ENCODE peak calls at places on chromosomes 1 and 21, in seven cellular contexts. F, T, E, V, P, C and Q are unnamed samples.

GRCh38 chr1:72186733-72187307 is 95.5 kb downstream of the NEGR1 start:
- DNase-seq in F (peak; percentile 60), E (no peak), P (no peak), V (no peak), T (no peak), C (no peak), Q (no peak)

GRCh38 chr1:184524248-184524647 is 137.4 kb downstream of the C1orf21 start:
- DNase-seq in T (no peak), V (no peak), F (no peak), P (no peak), C (no peak), E (no peak), Q (no peak)

GRCh38 chr1:5747428-5748285 is 244.6 kb downstream of the NPHP4 start:
- DNase-seq in T (no peak), V (no peak), E (no peak), C (no peak), F (peak; percentile 53), P (no peak), Q (no peak)

GRCh38 chr21:39350094-39351006 is 1.5 kb upstream of the HMGN1 start:
- DNase-seq in T (no peak), P (no peak), E (no peak), C (no peak), V (no peak), F (no peak), Q (no peak)

GRCh38 chr1:18144921-18145699 is 37.5 kb downstream of the IGSF21 start:
- DNase-seq in E (no peak), F (no peak), T (no peak), P (no peak), V (no peak), C (no peak), Q (no peak)

GRCh38 chr1:183180634-183181056 is 5.4 kb upstream of the LAMC2 start:
- DNase-seq in T (no peak), P (peak; percentile 54), V (peak; percentile 13), E (no peak), C (no peak), F (peak; percentile 45), Q (no peak)

GRCh38 chr1:40039245-40039756 is 1.2 kb upstream of the CAP1 start:
- DNase-seq in V (no peak), F (peak; percentile 75), T (no peak), C (no peak), P (peak; percentile 24), E (no peak), Q (no peak)

GRCh38 chr21:14926186-14926585 is 138.6 kb downstream of the NRIP1 start:
- DNase-seq in F (no peak), C (no peak), V (no peak), P (no peak), E (no peak), T (no peak), Q (no peak)

GRCh38 chr1:59979551-59980070 is 53.0 kb upstream of the CYP2J2 start:
- DNase-seq in C (no peak), P (no peak), F (no peak), V (no peak), E (no peak), T (no peak), Q (no peak)

GRCh38 chr1:156019946-156020292 is 832 bp downstream of the SSR2 start:
- DNase-seq in E (no peak), F (no peak), C (no peak), T (no peak), P (no peak), V (no peak), Q (no peak)

GRCh38 chr1:89900791-89901708 is 80.2 kb downstream of the LRRC8D start:
- DNase-seq in T (no peak), F (no peak), V (no peak), E (no peak), C (no peak), P (no peak), Q (no peak)

GRCh38 chr1:246565751-246566127 is 322 bp downstream of the TFB2M start:
- DNase-seq in V (no peak), F (no peak), E (peak; percentile 85), P (no peak), C (no peak), T (no peak), Q (no peak)

GRCh38 chr1:8727809-8728213 is 89.6 kb downstream of the RERE start:
- DNase-seq in T (no peak), P (no peak), E (peak; percentile 38), V (no peak), C (no peak), F (peak; percentile 27), Q (no peak)

GRCh38 chr1:200866521-200866920 is 6.3 kb upstream of the GPR25 start:
- DNase-seq in C (no peak), E (no peak), F (no peak), P (peak; percentile 80), V (peak; percentile 92), T (no peak), Q (peak; percentile 66)

GRCh38 chr21:35512321-35512720 is 463.2 kb upstream of the RUNX1 start:
- DNase-seq in V (no peak), T (no peak), C (no peak), F (no peak), P (no peak), E (no peak), Q (no peak)

GRCh38 chr1:62437273-62437945 is 560 bp downstream of the USP1 start:
- DNase-seq in V (peak; percentile 45), P (peak; percentile 34), C (peak; percentile 34), E (peak; percentile 61), F (peak; percentile 24), T (no peak), Q (peak; percentile 40)

GRCh38 chr1:192477630-192478029 is 97.9 kb upstream of the RGS1 start:
- DNase-seq in E (no peak), C (no peak), V (no peak), T (no peak), P (peak; percentile 36), F (peak; percentile 81), Q (no peak)

GRCh38 chr1:15760520-15761211 is 2.1 kb downstream of the FBLIM1 start:
- DNase-seq in C (no peak), V (no peak), T (no peak), P (peak; percentile 36), F (peak; percentile 81), E (peak; percentile 43), Q (no peak)

GRCh38 chr1:69737527-69738176 is 169.9 kb downstream of the LRRC7 start:
- DNase-seq in V (peak; percentile 5), E (peak; percentile 81), P (peak; percentile 12), T (no peak), F (peak; percentile 84), C (no peak), Q (peak; percentile 6)

GRCh38 chr1:145692785-145693443 is 14.3 kb downstream of the PDZK1 start:
- DNase-seq in P (no peak), E (no peak), T (no peak), C (no peak), V (no peak), F (no peak), Q (no peak)

GRCh38 chr1:201016211-201016651 is 7.3 kb downstream of the KIF21B start:
- DNase-seq in V (no peak), F (peak; percentile 87), T (peak; percentile 82), C (no peak), P (no peak), E (no peak), Q (no peak)

GRCh38 chr1:183097438-183098051 is 74.3 kb downstream of the LAMC1 start:
- DNase-seq in T (no peak), F (peak; percentile 44), E (peak; percentile 26), P (no peak), C (no peak), V (no peak), Q (no peak)

GRCh38 chr1:89616844-89617627 is 15.9 kb upstream of the LRRC8C start:
- DNase-seq in V (no peak), P (no peak), E (no peak), T (no peak), C (no peak), F (no peak), Q (no peak)

GRCh38 chr1:72284084-72284397 is 1.7 kb upstream of the NEGR1 start:
- DNase-seq in V (no peak), T (no peak), P (no peak), F (no peak), C (no peak), E (no peak), Q (no peak)

GRCh38 chr1:7384679-7385078 is 386.4 kb upstream of the VAMP3 start:
- DNase-seq in V (no peak), P (no peak), C (no peak), E (no peak), F (no peak), T (no peak), Q (no peak)

GRCh38 chr1:198756470-198756869 is 117.6 kb downstream of the PTPRC start:
- DNase-seq in P (no peak), E (no peak), F (peak; percentile 67), T (no peak), C (no peak), V (no peak), Q (no peak)

GRCh38 chr1:116878804-116879477 is 30.8 kb upstream of the PTGFRN start:
- DNase-seq in E (peak; percentile 64), P (peak; percentile 32), V (peak; percentile 34), C (no peak), T (peak; percentile 13), F (peak; percentile 74), Q (peak; percentile 18)

GRCh38 chr1:26224606-26225005 is 9.4 kb upstream of the CEP85 start:
- DNase-seq in E (no peak), P (no peak), T (no peak), F (no peak), C (no peak), V (no peak), Q (no peak)

GRCh38 chr21:34022557-34023335 is 50.6 kb upstream of the MRPS6 start:
- DNase-seq in T (no peak), C (no peak), V (peak; percentile 82), E (peak; percentile 22), F (peak; percentile 58), P (no peak), Q (peak; percentile 58)

GRCh38 chr21:24895885-24896734 is 711.2 kb downstream of the MRPL39 start:
- DNase-seq in T (no peak), P (no peak), C (no peak), V (no peak), E (peak; percentile 27), F (peak; percentile 5), Q (no peak)

GRCh38 chr1:228879164-228879563 is 143.9 kb downstream of the RHOU start:
- DNase-seq in E (no peak), V (no peak), P (no peak), F (no peak), C (no peak), T (no peak), Q (no peak)

GRCh38 chr1:181190362-181191035 is 102.0 kb downstream of the IER5 start:
- DNase-seq in T (no peak), P (no peak), V (no peak), C (no peak), F (no peak), E (no peak), Q (no peak)

GRCh38 chr21:34335316-34335715 is 28.5 kb upstream of the KCNE2 start:
- DNase-seq in C (no peak), F (no peak), E (peak; percentile 69), T (no peak), P (no peak), V (no peak), Q (no peak)

GRCh38 chr1:30725450-30726095 is 2.2 kb upstream of the MATN1 start:
- DNase-seq in E (no peak), C (no peak), F (no peak), T (no peak), P (no peak), V (no peak), Q (no peak)

GRCh38 chr1:193729429-193729828 is 543.0 kb upstream of the B3GALT2 start:
- DNase-seq in V (no peak), E (no peak), F (no peak), T (no peak), P (no peak), C (no peak), Q (no peak)

GRCh38 chr1:227759345-227760300 is 24.4 kb downstream of the SNAP47 start:
- DNase-seq in V (no peak), P (no peak), F (no peak), C (no peak), E (no peak), T (no peak), Q (no peak)